ENCODE peak calls at places on chromosomes 3 and 15, in ten cellular contexts. F, L, W, D, Q, M, Z, C, N and T are unnamed samples.

GRCh38 chr3:49462222-49462621 is 7.8 kb upstream of the DAG1 start:
- DNase-seq in F (no peak), L (no peak), W (no peak), D (no peak), Q (no peak), M (no peak), Z (peak), C (no peak), N (no peak), T (no peak)

GRCh38 chr15:67080900-67081431 is 15.6 kb downstream of the SMAD3 start:
- DNase-seq in F (peak), L (no peak), W (no peak), D (no peak), Q (no peak), M (no peak), Z (no peak), C (peak), N (no peak), T (no peak)

GRCh38 chr3:184040010-184040409 is 8.5 kb downstream of the HTR3D start:
- DNase-seq in F (no peak), L (peak), W (peak), D (no peak), Q (no peak), M (no peak), Z (peak), C (no peak), N (peak), T (no peak)

GRCh38 chr3:61903931-61904657 is 342.7 kb downstream of the PTPRG start:
- DNase-seq in F (no peak), L (no peak), W (peak), D (no peak), Q (no peak), M (no peak), Z (no peak), C (no peak), N (no peak), T (no peak)

GRCh38 chr15:85792872-85793621 is 1.7 kb downstream of the KLHL25 start:
- DNase-seq in F (no peak), L (no peak), W (no peak), D (no peak), Q (no peak), M (no peak), Z (no peak), C (no peak), N (no peak), T (no peak)

GRCh38 chr3:113769551-113769950 is 22.7 kb downstream of the ATP6V1A start:
- DNase-seq in F (no peak), L (no peak), W (peak), D (no peak), Q (no peak), M (no peak), Z (peak), C (no peak), N (no peak), T (no peak)

GRCh38 chr3:186241910-186242821 is 119.9 kb downstream of the DGKG start:
- DNase-seq in F (peak), L (peak), W (peak), D (no peak), Q (no peak), M (peak), Z (peak), C (no peak), N (peak), T (peak)

GRCh38 chr15:95550702-95551101 is 779.8 kb upstream of the NR2F2 start:
- DNase-seq in F (no peak), L (no peak), W (no peak), D (no peak), Q (no peak), M (no peak), Z (no peak), C (no peak), N (no peak), T (no peak)

GRCh38 chr3:76570436-76571057 is 469.4 kb upstream of the ROBO2 start:
- DNase-seq in F (no peak), L (no peak), W (peak), D (no peak), Q (peak), M (no peak), Z (no peak), C (no peak), N (no peak), T (no peak)

GRCh38 chr3:50172615-50173220 is 17.6 kb downstream of the SEMA3F start:
- DNase-seq in F (no peak), L (no peak), W (no peak), D (no peak), Q (no peak), M (no peak), Z (no peak), C (no peak), N (no peak), T (no peak)

GRCh38 chr15:74403981-74404563 is 29.7 kb downstream of the SEMA7A start:
- DNase-seq in F (no peak), L (no peak), W (no peak), D (peak), Q (no peak), M (no peak), Z (no peak), C (peak), N (no peak), T (no peak)

GRCh38 chr3:35276616-35277015 is 362.7 kb upstream of the ARPP21 start:
- DNase-seq in F (no peak), L (no peak), W (no peak), D (no peak), Q (no peak), M (no peak), Z (no peak), C (no peak), N (no peak), T (no peak)

GRCh38 chr3:16767006-16767405 is 117.7 kb upstream of the PLCL2 start:
- DNase-seq in F (no peak), L (no peak), W (peak), D (no peak), Q (no peak), M (no peak), Z (no peak), C (no peak), N (no peak), T (no peak)

GRCh38 chr3:87489892-87490291 is 213.5 kb upstream of the POU1F1 start:
- DNase-seq in F (no peak), L (no peak), W (no peak), D (no peak), Q (no peak), M (no peak), Z (no peak), C (no peak), N (no peak), T (no peak)

GRCh38 chr15:98650871-98651481 is 2.6 kb downstream of the IGF1R start:
- DNase-seq in F (no peak), L (no peak), W (peak), D (peak), Q (no peak), M (no peak), Z (no peak), C (no peak), N (no peak), T (no peak)

GRCh38 chr3:40211579-40211978 is 97.9 kb upstream of the EIF1B start:
- DNase-seq in F (no peak), L (peak), W (peak), D (no peak), Q (no peak), M (no peak), Z (no peak), C (no peak), N (no peak), T (no peak)

GRCh38 chr3:179750720-179751328 is 98.0 kb downstream of the USP13 start:
- DNase-seq in F (no peak), L (peak), W (peak), D (no peak), Q (no peak), M (no peak), Z (peak), C (no peak), N (peak), T (no peak)

GRCh38 chr3:134846943-134847342 is 51.9 kb downstream of the EPHB1 start:
- DNase-seq in F (no peak), L (peak), W (peak), D (no peak), Q (no peak), M (no peak), Z (peak), C (no peak), N (peak), T (no peak)

GRCh38 chr3:31341130-31341529 is 191.6 kb upstream of the STT3B start:
- DNase-seq in F (no peak), L (peak), W (no peak), D (no peak), Q (no peak), M (no peak), Z (peak), C (no peak), N (no peak), T (no peak)

GRCh38 chr3:143525408-143525807 is 322.9 kb downstream of the SLC9A9 start:
- DNase-seq in F (no peak), L (no peak), W (peak), D (no peak), Q (no peak), M (no peak), Z (no peak), C (no peak), N (no peak), T (no peak)

GRCh38 chr3:34683851-34684250 is 885.4 kb downstream of the PDCD6IP start:
- DNase-seq in F (peak), L (peak), W (peak), D (no peak), Q (peak), M (no peak), Z (peak), C (peak), N (peak), T (peak)

GRCh38 chr3:168467085-168467714 is 371.5 kb upstream of the GOLIM4 start:
- DNase-seq in F (no peak), L (peak), W (peak), D (no peak), Q (peak), M (no peak), Z (no peak), C (peak), N (peak), T (peak)